ENCODE peak calls at places on chromosome X, in seven cellular contexts. X, D, A, C, V, Y and O are unnamed samples.

GRCh38 chrX:48751343-48751742 is 10.2 kb upstream of the GLOD5 start:
- DNase-seq in A (no peak), D (no peak), X (no peak), V (no peak), C (no peak), Y (no peak), O (no peak)

GRCh38 chrX:139639253-139639652 is 68.7 kb downstream of the MCF2 start:
- DNase-seq in Y (no peak), A (no peak), C (no peak), X (no peak), V (no peak), D (no peak), O (no peak)

GRCh38 chrX:153925739-153926593 is at the start of gene ARHGAP4:
- DNase-seq in Y (peak), X (no peak), C (peak), V (peak), D (no peak), A (no peak), O (no peak)

GRCh38 chrX:132594129-132594528 is 105.3 kb upstream of the MBNL3 start:
- DNase-seq in V (no peak), C (no peak), X (no peak), D (no peak), Y (no peak), A (peak), O (no peak)

GRCh38 chrX:68693481-68694410 is 46.3 kb downstream of the STARD8 start:
- DNase-seq in D (no peak), Y (no peak), X (peak), A (no peak), V (peak), C (peak), O (peak)

GRCh38 chrX:77548751-77549150 is 101.6 kb downstream of the FGF16 start:
- DNase-seq in Y (no peak), X (no peak), D (no peak), V (no peak), C (no peak), A (no peak), O (no peak)

GRCh38 chrX:133053854-133054565 is 42.9 kb downstream of the USP26 start:
- DNase-seq in C (no peak), D (no peak), V (no peak), A (no peak), Y (no peak), X (no peak), O (no peak)

GRCh38 chrX:12304261-12304660 is 166.0 kb downstream of the FRMPD4 start:
- DNase-seq in V (no peak), Y (no peak), C (no peak), D (no peak), A (no peak), X (no peak), O (no peak)

GRCh38 chrX:75781618-75782017 is 3.4 kb downstream of the MAGEE2 start:
- DNase-seq in X (no peak), Y (no peak), D (no peak), A (no peak), C (no peak), V (peak), O (no peak)

GRCh38 chrX:2192584-2193272 is 308.0 kb downstream of the DHRSX start:
- DNase-seq in X (no peak), A (no peak), D (no peak), Y (no peak), V (no peak), C (no peak), O (no peak)

GRCh38 chrX:136047001-136047642 is 61.9 kb downstream of the SLC9A6 start:
- DNase-seq in D (no peak), C (no peak), A (no peak), X (no peak), Y (no peak), V (no peak), O (no peak)

GRCh38 chrX:132294776-132295495 is 75.7 kb upstream of the RAP2C start:
- DNase-seq in A (no peak), D (no peak), Y (no peak), C (no peak), V (no peak), X (no peak), O (no peak)

GRCh38 chrX:110044531-110045249 is 41.8 kb downstream of the TMEM164 start:
- DNase-seq in Y (no peak), V (no peak), C (no peak), A (no peak), X (no peak), D (no peak), O (no peak)

GRCh38 chrX:47311857-47312774 is 58.3 kb upstream of the ZNF157 start:
- DNase-seq in X (no peak), V (no peak), A (peak), Y (peak), D (peak), C (peak), O (peak)

GRCh38 chrX:152674135-152674534 is 24.5 kb upstream of the MAGEA3 start:
- DNase-seq in C (no peak), A (no peak), D (no peak), X (no peak), V (no peak), Y (no peak), O (no peak)

GRCh38 chrX:134599173-134599914 is 58.9 kb downstream of the PLAC1 start:
- DNase-seq in Y (no peak), X (no peak), A (no peak), V (no peak), C (no peak), D (no peak), O (no peak)

GRCh38 chrX:55342533-55343501 is 78.1 kb upstream of the PAGE3 start:
- DNase-seq in A (peak), V (no peak), X (no peak), Y (no peak), C (peak), D (peak), O (peak)

GRCh38 chrX:103585421-103586313 is at the start of gene TCEAL4:
- DNase-seq in D (peak), Y (no peak), X (peak), V (peak), C (peak), A (no peak), O (peak)

GRCh38 chrX:69317721-69318120 is 152.5 kb upstream of the PJA1 start:
- DNase-seq in C (no peak), D (no peak), Y (no peak), A (no peak), X (no peak), V (no peak), O (no peak)

GRCh38 chrX:8971116-8971515 is 62.8 kb downstream of the FAM9B start:
- DNase-seq in V (no peak), A (peak), X (no peak), D (no peak), C (peak), Y (peak), O (no peak)

GRCh38 chrX:5409106-5409505 is 819.6 kb downstream of the NLGN4X start:
- DNase-seq in A (no peak), C (no peak), X (no peak), V (no peak), D (no peak), Y (no peak), O (no peak)

GRCh38 chrX:72054776-72055495 is 76.8 kb downstream of the RTL5 start:
- DNase-seq in A (no peak), Y (no peak), C (no peak), X (no peak), D (no peak), V (no peak), O (no peak)

GRCh38 chrX:17826609-17827496 is 34.2 kb downstream of the RAI2 start:
- DNase-seq in X (no peak), Y (no peak), D (no peak), V (no peak), C (no peak), A (no peak), O (peak)

GRCh38 chrX:64176876-64177275 is 28.6 kb downstream of the AMER1 start:
- DNase-seq in D (no peak), A (peak), C (no peak), V (no peak), X (no peak), Y (no peak), O (no peak)

GRCh38 chrX:153379971-153380581 is 21.1 kb downstream of the PNMA6E start:
- DNase-seq in V (no peak), Y (no peak), D (no peak), X (no peak), A (no peak), C (peak), O (no peak)

GRCh38 chrX:55109304-55109703 is 20.5 kb downstream of the PAGE2 start:
- DNase-seq in Y (no peak), D (no peak), V (no peak), X (no peak), C (no peak), A (no peak), O (no peak)

GRCh38 chrX:47513697-47514085 is 30.7 kb upstream of the ZNF41 start:
- DNase-seq in X (no peak), A (no peak), V (no peak), C (no peak), D (no peak), Y (no peak), O (no peak)

GRCh38 chrX:134010690-134011089 is 25.3 kb upstream of the GPC3 start:
- DNase-seq in A (no peak), Y (no peak), V (no peak), D (no peak), X (no peak), C (no peak), O (no peak)

GRCh38 chrX:2145672-2146412 is 354.9 kb downstream of the DHRSX start:
- DNase-seq in V (no peak), C (no peak), Y (no peak), X (no peak), D (no peak), A (no peak), O (no peak)

GRCh38 chrX:69014200-69014599 is 151.1 kb downstream of the PJA1 start:
- DNase-seq in A (no peak), Y (no peak), V (no peak), C (no peak), X (no peak), D (no peak), O (no peak)

GRCh38 chrX:125395626-125396025 is 76.0 kb downstream of the TEX13C start:
- DNase-seq in C (no peak), X (no peak), V (no peak), Y (no peak), A (no peak), D (no peak), O (no peak)

GRCh38 chrX:15059488-15059887 is 186.3 kb downstream of the MOSPD2 start:
- DNase-seq in Y (no peak), V (no peak), A (no peak), X (no peak), D (no peak), C (no peak), O (no peak)

GRCh38 chrX:132219343-132219768 is at the start of gene RAP2C:
- DNase-seq in C (peak), D (peak), V (peak), Y (peak), X (peak), A (peak), O (peak)

GRCh38 chrX:101550825-101551767 is 749 bp downstream of the ARMCX1 start:
- DNase-seq in D (no peak), X (peak), C (peak), Y (no peak), V (peak), A (no peak), O (no peak)
- TF ChIP-seq POLR2AphosphoS5 in D (no peak), X (no peak), C (no peak), Y (no peak), V (no peak), A (no peak), O (no peak)

GRCh38 chrX:140715787-140716186 is 6.2 kb downstream of the LINC00632 start:
- DNase-seq in V (no peak), A (no peak), X (no peak), C (no peak), D (no peak), Y (no peak), O (no peak)

GRCh38 chrX:140709421-140709846 is at the start of gene LINC00632:
- DNase-seq in A (no peak), X (no peak), Y (no peak), D (no peak), V (no peak), C (no peak), O (no peak)

GRCh38 chrX:140712413-140713173 is 3.0 kb downstream of the LINC00632 start:
- DNase-seq in D (no peak), V (peak), C (no peak), X (peak), A (no peak), Y (no peak), O (peak)

GRCh38 chrX:140713174-140713539 is 3.6 kb downstream of the LINC00632 start:
- DNase-seq in A (no peak), D (no peak), X (no peak), C (no peak), V (no peak), Y (no peak), O (no peak)

DNA sequence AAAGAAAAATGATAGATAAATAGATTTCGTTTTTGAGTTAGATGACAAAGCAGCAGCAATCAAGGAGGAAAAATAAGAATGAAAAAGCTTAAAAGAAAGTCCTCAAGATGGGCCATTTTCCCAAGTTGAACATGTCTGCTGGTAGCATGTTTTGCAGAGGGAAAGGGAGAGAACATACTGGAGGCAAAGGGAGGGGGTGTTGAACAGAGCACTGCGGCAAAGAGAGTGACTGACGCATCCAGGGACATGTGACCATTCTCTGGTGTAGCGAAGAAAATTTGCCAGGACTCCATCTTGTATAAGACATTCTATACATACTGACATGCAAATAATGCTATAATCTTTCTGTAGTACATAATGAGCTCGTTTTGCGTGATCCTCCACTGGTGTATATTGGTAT is 1.2 kb downstream of the LINC00632 start:
- DNase-seq in Y (no peak), X (no peak), A (no peak), C (no peak), D (no peak), V (no peak), O (no peak)
- TF ChIP-seq POLR2AphosphoS5 in Y (no peak), X (no peak), A (no peak), C (no peak), D (no peak), V (no peak), O (no peak)

GRCh38 chrX:32868524-32868895 is 342.8 kb downstream of the DMD start:
- DNase-seq in D (no peak), X (no peak), A (no peak), Y (no peak), C (no peak), V (no peak), O (no peak)

GRCh38 chrX:32867781-32868523 is 343.4 kb downstream of the DMD start:
- DNase-seq in Y (no peak), D (no peak), V (no peak), X (no peak), C (no peak), A (no peak), O (no peak)

GRCh38 chrX:32873786-32874185 is 337.6 kb downstream of the DMD start:
- DNase-seq in V (no peak), Y (no peak), D (no peak), X (no peak), C (no peak), A (no peak), O (no peak)

GRCh38 chrX:32874839-32875238 is 336.5 kb downstream of the DMD start:
- DNase-seq in D (no peak), V (no peak), X (no peak), A (no peak), C (no peak), Y (no peak), O (no peak)

DNA sequence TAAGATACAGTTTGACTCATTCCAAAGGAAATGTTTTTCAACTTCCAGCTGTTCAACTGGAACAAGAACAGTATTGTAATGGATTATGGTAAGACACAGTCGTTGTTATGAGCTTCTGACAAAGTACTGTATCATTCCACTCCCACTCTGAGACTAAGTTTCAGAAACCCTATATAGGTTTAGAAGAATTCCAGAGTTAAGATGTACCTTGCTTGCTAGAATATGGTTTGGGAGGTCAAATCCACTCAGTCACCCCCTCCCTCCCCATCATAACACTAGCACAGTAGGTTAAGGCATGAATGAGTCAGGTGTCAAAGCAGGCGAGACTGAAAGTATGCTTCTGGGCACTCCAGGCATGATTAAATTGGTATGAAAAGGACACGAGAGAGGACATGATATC is 339.7 kb downstream of the DMD start:
- DNase-seq in A (no peak), Y (no peak), D (no peak), V (no peak), X (no peak), C (no peak), O (no peak)
- TF ChIP-seq POLR2AphosphoS5 in A (no peak), Y (no peak), D (no peak), V (no peak), X (no peak), C (no peak), O (no peak)

DNA sequence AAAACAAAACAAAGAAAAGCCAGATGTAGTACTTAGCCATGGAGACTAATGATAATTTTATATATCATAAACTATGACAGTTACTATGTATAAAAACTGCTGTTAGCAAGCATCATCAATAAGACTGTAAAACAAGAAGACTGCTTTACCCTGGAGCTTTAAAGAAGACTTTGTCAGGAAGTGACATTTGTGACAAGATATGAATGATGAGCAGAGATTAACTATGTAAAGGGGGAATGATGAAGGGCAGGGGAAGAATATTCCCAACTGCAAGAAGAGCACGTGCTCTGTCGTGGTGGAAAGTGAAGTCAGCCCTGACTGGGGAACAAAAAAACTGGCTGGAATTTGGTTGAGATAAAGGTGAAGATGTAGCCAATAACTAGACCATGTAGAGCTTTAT is 617.1 kb upstream of the AMOT start:
- DNase-seq in C (no peak), A (no peak), Y (no peak), V (no peak), X (no peak), D (no peak), O (no peak)
- TF ChIP-seq POLR2AphosphoS5 in C (no peak), A (no peak), Y (no peak), V (no peak), X (no peak), D (no peak), O (no peak)

GRCh38 chrX:42976729-42977366 is 198.9 kb upstream of the PPP1R2C start:
- DNase-seq in D (no peak), Y (no peak), A (no peak), X (no peak), C (no peak), V (no peak), O (no peak)
- TF ChIP-seq POLR2AphosphoS5 in D (no peak), Y (no peak), A (no peak), X (no peak), C (no peak), V (no peak), O (no peak)

GRCh38 chrX:38831949-38832348 is 30.7 kb downstream of the MID1IP1 start:
- DNase-seq in V (no peak), D (no peak), A (no peak), C (no peak), X (no peak), Y (no peak), O (no peak)
- TF ChIP-seq POLR2AphosphoS5 in V (no peak), D (no peak), A (no peak), C (no peak), X (no peak), Y (no peak), O (no peak)

DNA sequence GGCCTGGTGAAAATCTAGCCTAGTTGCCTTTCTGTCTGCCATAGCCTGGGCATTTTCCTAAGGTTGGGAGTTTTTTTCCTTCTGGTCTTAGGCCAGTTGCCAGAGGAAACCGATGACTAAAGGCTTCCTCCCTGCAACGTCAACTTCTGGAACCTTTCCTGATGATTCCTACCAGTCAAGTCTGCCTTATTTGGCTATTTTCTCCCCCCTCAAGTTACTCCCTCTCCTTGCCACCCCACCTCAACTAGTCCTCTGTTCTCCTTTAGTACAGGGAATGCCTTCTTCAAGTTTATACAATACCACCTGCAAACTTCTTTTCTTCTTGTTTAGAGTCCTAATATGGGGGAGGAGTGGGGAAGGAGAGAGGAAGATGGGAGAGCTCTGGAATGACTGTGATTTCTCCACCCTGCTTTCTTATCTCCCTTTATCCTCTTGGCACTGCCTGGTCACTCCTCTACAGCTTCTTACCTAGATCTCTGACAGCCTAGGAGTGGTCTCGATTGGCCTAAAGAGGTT is 10.6 kb downstream of the MSN start:
- DNase-seq in Y (peak), D (no peak), X (no peak), A (no peak), V (no peak), C (no peak), O (no peak)
- TF ChIP-seq POLR2AphosphoS5 in Y (no peak), D (no peak), X (peak), A (no peak), V (peak), C (no peak), O (peak)